ENCODE peak calls at places on chromosomes 3 and 15, in nine cellular contexts. F, M, Q, C, A, G, E, B and W are unnamed samples.

GRCh38 chr3:28972921-28973320 is 307.9 kb upstream of the RBMS3 start:
- DNase-seq in M (no peak), B (peak), Q (no peak), C (no peak), G (no peak), E (peak), F (no peak), A (no peak), W (no peak)

GRCh38 chr15:74776851-74777768 is 4.8 kb upstream of the CSK start:
- DNase-seq in F (peak), M (peak), B (no peak), Q (no peak), E (peak), C (no peak), G (no peak), A (peak), W (peak)

GRCh38 chr3:39639344-39640236 is 169.8 kb upstream of the MYRIP start:
- DNase-seq in G (no peak), B (peak), M (no peak), C (no peak), A (no peak), E (peak), F (no peak), Q (no peak), W (no peak)

GRCh38 chr15:34753236-34753894 is 1.4 kb downstream of the GJD2 start:
- DNase-seq in Q (no peak), E (peak), C (no peak), F (no peak), G (no peak), M (no peak), B (no peak), A (no peak), W (no peak)

GRCh38 chr3:168249539-168250414 is 154.1 kb upstream of the GOLIM4 start:
- DNase-seq in M (peak), G (peak), F (no peak), E (peak), C (peak), A (no peak), Q (peak), B (no peak), W (peak)

GRCh38 chr15:98914626-98915025 is 93.0 kb downstream of the PGPEP1L start:
- DNase-seq in F (no peak), Q (no peak), E (peak), M (no peak), G (no peak), B (no peak), A (no peak), C (no peak), W (no peak)

GRCh38 chr3:105812194-105812586 is 56.6 kb downstream of the CBLB start:
- DNase-seq in F (no peak), C (no peak), B (peak), E (peak), M (no peak), Q (no peak), A (no peak), G (no peak), W (no peak)

GRCh38 chr3:53970656-53971055 is 79.0 kb upstream of the SELENOK start:
- DNase-seq in A (no peak), F (no peak), M (no peak), E (no peak), G (no peak), C (no peak), Q (no peak), B (no peak), W (no peak)

GRCh38 chr15:32029409-32029861 is 880 bp upstream of the CHRNA7 start:
- DNase-seq in Q (peak), B (no peak), M (peak), A (no peak), E (no peak), G (no peak), C (no peak), F (no peak), W (peak)

GRCh38 chr3:143885803-143886427 is 37.6 kb upstream of the SLC9A9 start:
- DNase-seq in A (peak), G (peak), E (peak), C (peak), M (no peak), Q (peak), F (peak), B (peak), W (peak)

GRCh38 chr3:99645277-99646106 is 7.1 kb downstream of the COL8A1 start:
- DNase-seq in F (no peak), E (peak), Q (no peak), B (no peak), M (no peak), C (peak), G (no peak), A (no peak), W (no peak)

GRCh38 chr3:183698760-183699159 is 1.2 kb downstream of the YEATS2 start:
- DNase-seq in F (no peak), G (peak), M (no peak), B (no peak), Q (no peak), A (no peak), C (no peak), E (peak), W (peak)

GRCh38 chr3:130897316-130897715 is 3.4 kb downstream of the ATP2C1 start:
- DNase-seq in A (no peak), M (no peak), F (no peak), G (no peak), Q (no peak), B (no peak), C (no peak), E (no peak), W (no peak)

GRCh38 chr15:93076217-93076616 is 12.8 kb downstream of the RGMA start:
- DNase-seq in G (no peak), E (no peak), A (no peak), F (no peak), Q (no peak), B (no peak), C (no peak), M (no peak), W (no peak)

GRCh38 chr15:41913251-41913650 is 19.4 kb upstream of the SPTBN5 start:
- DNase-seq in F (no peak), M (no peak), C (no peak), E (no peak), A (no peak), G (no peak), B (no peak), Q (no peak), W (no peak)

GRCh38 chr3:71428841-71429609 is 154.5 kb downstream of the FOXP1 start:
- DNase-seq in Q (no peak), C (peak), M (no peak), E (no peak), A (peak), G (no peak), F (no peak), B (peak), W (no peak)

GRCh38 chr3:138943724-138944131 is 3.2 kb downstream of the FOXL2 start:
- DNase-seq in B (no peak), F (no peak), M (no peak), G (no peak), Q (no peak), C (no peak), E (no peak), A (peak), W (no peak)

GRCh38 chr3:99789322-99789721 is 28.3 kb upstream of the CMSS1 start:
- DNase-seq in Q (no peak), C (peak), B (peak), F (no peak), G (peak), A (no peak), M (no peak), E (peak), W (peak)

GRCh38 chr3:31196881-31197364 is 302.5 kb upstream of the GADL1 start:
- DNase-seq in B (no peak), G (no peak), Q (no peak), A (no peak), E (peak), M (no peak), F (no peak), C (no peak), W (no peak)

GRCh38 chr3:136385457-136385856 is 135.3 kb downstream of the PCCB start:
- DNase-seq in F (no peak), G (no peak), M (no peak), Q (no peak), C (no peak), B (no peak), E (no peak), A (no peak), W (no peak)

GRCh38 chr3:132730891-132731580 is 8.8 kb upstream of the NPHP3 start:
- DNase-seq in E (peak), B (no peak), C (peak), A (no peak), G (peak), F (no peak), M (no peak), Q (peak), W (peak)

GRCh38 chr15:66369773-66370651 is 13.5 kb upstream of the TIPIN start:
- DNase-seq in Q (no peak), E (peak), A (no peak), F (no peak), C (peak), G (peak), B (no peak), M (no peak), W (no peak)

GRCh38 chr3:177357352-177358084 is 160.2 kb upstream of the TBL1XR1 start:
- DNase-seq in C (peak), Q (peak), E (peak), B (peak), F (no peak), G (peak), A (no peak), M (no peak), W (peak)

GRCh38 chr3:158095302-158095997 is 10.8 kb downstream of the SHOX2 start:
- DNase-seq in Q (no peak), G (no peak), M (no peak), F (no peak), E (no peak), C (no peak), B (no peak), A (no peak), W (no peak)

GRCh38 chr3:99846472-99846871 is 28.8 kb downstream of the CMSS1 start:
- DNase-seq in C (no peak), E (no peak), A (no peak), F (no peak), G (peak), M (no peak), Q (peak), B (no peak), W (no peak)

GRCh38 chr3:62065985-62066693 is 307.2 kb downstream of the FEZF2 start:
- DNase-seq in C (no peak), E (no peak), F (no peak), Q (no peak), B (no peak), A (no peak), M (no peak), G (no peak), W (no peak)

GRCh38 chr3:171172070-171172469 is 145.6 kb upstream of the SLC2A2 start:
- DNase-seq in B (no peak), G (no peak), A (no peak), F (no peak), Q (no peak), E (no peak), M (no peak), C (no peak), W (no peak)

GRCh38 chr15:55434989-55435825 is 26.9 kb downstream of the PIERCE2 start:
- DNase-seq in G (peak), E (peak), F (no peak), B (peak), A (peak), Q (peak), C (peak), M (no peak), W (peak)

GRCh38 chr3:167110906-167111305 is 269.2 kb downstream of the ZBBX start:
- DNase-seq in E (no peak), C (no peak), M (no peak), Q (no peak), A (no peak), G (peak), F (no peak), B (peak), W (no peak)

GRCh38 chr3:99355465-99355864 is 282.9 kb upstream of the COL8A1 start:
- DNase-seq in F (no peak), B (no peak), G (no peak), C (no peak), E (no peak), A (no peak), M (no peak), Q (no peak), W (no peak)

GRCh38 chr15:56752986-56753385 is 19.7 kb upstream of the ZNF280D start:
- DNase-seq in C (no peak), E (no peak), A (no peak), M (no peak), G (no peak), F (no peak), Q (no peak), B (no peak), W (no peak)

GRCh38 chr15:63553388-63553791 is 43.8 kb upstream of the FBXL22 start:
- DNase-seq in F (no peak), B (peak), A (no peak), M (no peak), G (no peak), Q (no peak), E (peak), C (no peak), W (peak)

GRCh38 chr15:59174846-59175831 is 31.5 kb upstream of the LDHAL6B start:
- DNase-seq in F (peak), M (no peak), E (peak), B (peak), G (peak), Q (peak), A (no peak), C (peak), W (peak)